ENCODE peak calls at places on chromosome 13, in five cellular contexts. Q, U, I, N and S are unnamed samples.

GRCh38 chr13:110036060-110036459 is 249.7 kb upstream of the IRS2 start:
- DNase-seq in Q (no peak), U (no peak), I (no peak), N (no peak), S (no peak)

GRCh38 chr13:20721454-20722357 is 18.2 kb downstream of the IL17D start:
- DNase-seq in Q (no peak), U (peak), I (peak), N (no peak), S (no peak)

GRCh38 chr13:77215543-77215942 is 111.4 kb downstream of the MYCBP2 start:
- DNase-seq in Q (no peak), U (no peak), I (no peak), N (no peak), S (no peak)

GRCh38 chr13:81487151-81487550 is 1146.2 kb upstream of the SPRY2 start:
- DNase-seq in Q (no peak), U (no peak), I (no peak), N (no peak), S (no peak)

GRCh38 chr13:44815507-44816074 is 173.7 kb downstream of the NUFIP1 start:
- DNase-seq in Q (no peak), U (no peak), I (peak), N (no peak), S (peak)

GRCh38 chr13:110915874-110916670 is 1.2 kb upstream of the ANKRD10 start:
- DNase-seq in Q (no peak), U (no peak), I (no peak), N (no peak), S (peak)

GRCh38 chr13:50229935-50230334 is 214.7 kb downstream of the KCNRG start:
- DNase-seq in Q (no peak), U (no peak), I (no peak), N (no peak), S (no peak)

GRCh38 chr13:23321534-23322241 is 111.8 kb downstream of the SACS start:
- DNase-seq in Q (no peak), U (no peak), I (no peak), N (no peak), S (peak)

GRCh38 chr13:65472336-65472735 is 1757.8 kb downstream of the PCDH9 start:
- DNase-seq in Q (no peak), U (no peak), I (no peak), N (no peak), S (peak)

GRCh38 chr13:95288899-95289500 is 12.3 kb downstream of the ABCC4 start:
- DNase-seq in Q (no peak), U (no peak), I (no peak), N (no peak), S (no peak)

GRCh38 chr13:37492741-37493514 is 105.6 kb downstream of the POSTN start:
- DNase-seq in Q (no peak), U (no peak), I (no peak), N (no peak), S (peak)

GRCh38 chr13:41603917-41604316 is 146.6 kb downstream of the RGCC start:
- DNase-seq in Q (no peak), U (peak), I (no peak), N (no peak), S (no peak)

GRCh38 chr13:24473646-24474045 is 38.9 kb downstream of the PARP4 start:
- DNase-seq in Q (no peak), U (no peak), I (no peak), N (no peak), S (no peak)

GRCh38 chr13:23902975-23903905 is 5.9 kb upstream of the C1QTNF9B start:
- DNase-seq in Q (no peak), U (no peak), I (no peak), N (no peak), S (no peak)

GRCh38 chr13:102915393-102915792 is 69.6 kb downstream of the ERCC5 start:
- DNase-seq in Q (no peak), U (no peak), I (no peak), N (no peak), S (no peak)

GRCh38 chr13:109809216-109809890 is 23.0 kb upstream of the IRS2 start:
- DNase-seq in Q (no peak), U (no peak), I (no peak), N (no peak), S (no peak)

GRCh38 chr13:84649853-84650252 is 767.6 kb upstream of the SLITRK1 start:
- DNase-seq in Q (no peak), U (no peak), I (no peak), N (no peak), S (no peak)

GRCh38 chr13:31200636-31200970 is 828 bp downstream of the B3GLCT start:
- DNase-seq in Q (no peak), U (no peak), I (no peak), N (no peak), S (no peak)

GRCh38 chr13:45149964-45150363 is 29.7 kb downstream of the GTF2F2 start:
- DNase-seq in Q (no peak), U (no peak), I (no peak), N (no peak), S (no peak)

GRCh38 chr13:84439108-84439507 is 556.8 kb upstream of the SLITRK1 start:
- DNase-seq in Q (no peak), U (no peak), I (no peak), N (no peak), S (peak)

GRCh38 chr13:28218679-28219078 is 80.3 kb downstream of the PAN3 start:
- DNase-seq in Q (no peak), U (no peak), I (no peak), N (no peak), S (no peak)

GRCh38 chr13:46142692-46143238 is 37.9 kb upstream of the CPB2 start:
- DNase-seq in Q (no peak), U (no peak), I (no peak), N (no peak), S (no peak)

GRCh38 chr13:38265135-38265497 is 84.5 kb upstream of the UFM1 start:
- DNase-seq in Q (no peak), U (no peak), I (no peak), N (no peak), S (no peak)

GRCh38 chr13:29101404-29101803 is 281.3 kb downstream of the MTUS2 start:
- DNase-seq in Q (no peak), U (no peak), I (no peak), N (no peak), S (no peak)

GRCh38 chr13:40595693-40596092 is 70.7 kb downstream of the FOXO1 start:
- DNase-seq in Q (no peak), U (no peak), I (no peak), N (no peak), S (no peak)

GRCh38 chr13:51286135-51287002 is 53.1 kb upstream of the SERPINE3 start:
- DNase-seq in Q (peak), U (peak), I (peak), N (peak), S (no peak)

GRCh38 chr13:30711375-30711774 is 24.0 kb upstream of the ALOX5AP start:
- DNase-seq in Q (no peak), U (no peak), I (no peak), N (no peak), S (no peak)

GRCh38 chr13:28991764-28992163 is 171.6 kb downstream of the MTUS2 start:
- DNase-seq in Q (no peak), U (no peak), I (no peak), N (no peak), S (no peak)

GRCh38 chr13:55649485-55649884 is 1491.2 kb upstream of the PRR20A start:
- DNase-seq in Q (no peak), U (no peak), I (no peak), N (no peak), S (no peak)

GRCh38 chr13:46559272-46559805 is 6.4 kb downstream of the LRCH1 start:
- DNase-seq in Q (no peak), U (no peak), I (no peak), N (no peak), S (no peak)

GRCh38 chr13:44904982-44905381 is 84.3 kb downstream of the NUFIP1 start:
- DNase-seq in Q (no peak), U (no peak), I (no peak), N (no peak), S (peak)

GRCh38 chr13:97141564-97142005 is 80.5 kb upstream of the MBNL2 start:
- DNase-seq in Q (no peak), U (peak), I (no peak), N (no peak), S (no peak)

GRCh38 chr13:113407531-113408393 is 43.8 kb upstream of the GRTP1 start:
- DNase-seq in Q (no peak), U (no peak), I (no peak), N (no peak), S (no peak)

GRCh38 chr13:38981096-38981495 is 9.5 kb downstream of the STOML3 start:
- DNase-seq in Q (no peak), U (no peak), I (no peak), N (no peak), S (no peak)